ENCODE peak calls at places on chromosomes 12 and 14, in eight cellular contexts. One of them, this sample, is unnamed.

GRCh38 chr12:112096667-112097066 is 11.9 kb downstream of the NAA25 start:
- DNase-seq in progenitor cell of endocrine pancreas: no peak
- DNase-seq in upper lobe of right lung: no peak
- DNase-seq in fibroblast of lung: peak
- DNase-seq in tibial artery: no peak
- DNase-seq in left lung: no peak
- DNase-seq in IMR-90: peak
- DNase-seq in transverse colon: no peak
- DNase-seq in this sample: no peak

GRCh38 chr12:89817501-89818226 is 109.0 kb upstream of the ATP2B1 start:
- DNase-seq in progenitor cell of endocrine pancreas: no peak
- DNase-seq in upper lobe of right lung: no peak
- DNase-seq in fibroblast of lung: no peak
- DNase-seq in tibial artery: no peak
- DNase-seq in left lung: no peak
- DNase-seq in IMR-90: peak
- DNase-seq in transverse colon: no peak
- DNase-seq in this sample: no peak

GRCh38 chr14:100119251-100119650 is 40.2 kb downstream of the DEGS2 start:
- DNase-seq in progenitor cell of endocrine pancreas: no peak
- DNase-seq in upper lobe of right lung: no peak
- DNase-seq in fibroblast of lung: no peak
- DNase-seq in tibial artery: no peak
- DNase-seq in left lung: no peak
- DNase-seq in IMR-90: no peak
- DNase-seq in transverse colon: no peak
- DNase-seq in this sample: no peak

GRCh38 chr14:72810201-72810600 is 83.7 kb downstream of the DPF3 start:
- DNase-seq in progenitor cell of endocrine pancreas: no peak
- DNase-seq in upper lobe of right lung: no peak
- DNase-seq in fibroblast of lung: no peak
- DNase-seq in tibial artery: no peak
- DNase-seq in left lung: no peak
- DNase-seq in IMR-90: no peak
- DNase-seq in transverse colon: no peak
- DNase-seq in this sample: no peak

GRCh38 chr12:117042171-117042809 is 56.9 kb downstream of the TESC start:
- DNase-seq in progenitor cell of endocrine pancreas: no peak
- DNase-seq in upper lobe of right lung: no peak
- DNase-seq in fibroblast of lung: peak
- DNase-seq in tibial artery: no peak
- DNase-seq in left lung: no peak
- DNase-seq in IMR-90: peak
- DNase-seq in transverse colon: no peak
- DNase-seq in this sample: no peak

GRCh38 chr14:89750909-89751502 is 203.5 kb downstream of the EFCAB11 start:
- DNase-seq in progenitor cell of endocrine pancreas: no peak
- DNase-seq in upper lobe of right lung: no peak
- DNase-seq in fibroblast of lung: no peak
- DNase-seq in tibial artery: no peak
- DNase-seq in left lung: no peak
- DNase-seq in IMR-90: no peak
- DNase-seq in transverse colon: no peak
- DNase-seq in this sample: no peak

GRCh38 chr14:40386433-40386832 is 954.2 kb upstream of the FBXO33 start:
- DNase-seq in progenitor cell of endocrine pancreas: no peak
- DNase-seq in upper lobe of right lung: no peak
- DNase-seq in fibroblast of lung: no peak
- DNase-seq in tibial artery: no peak
- DNase-seq in left lung: no peak
- DNase-seq in IMR-90: no peak
- DNase-seq in transverse colon: no peak
- DNase-seq in this sample: no peak

GRCh38 chr12:131914179-131914702 is 14.8 kb upstream of the PUS1 start:
- DNase-seq in progenitor cell of endocrine pancreas: no peak
- DNase-seq in upper lobe of right lung: no peak
- DNase-seq in fibroblast of lung: no peak
- DNase-seq in tibial artery: peak
- DNase-seq in left lung: no peak
- DNase-seq in IMR-90: no peak
- DNase-seq in transverse colon: no peak
- DNase-seq in this sample: no peak

GRCh38 chr12:8031872-8032241 is 659 bp upstream of the FOXJ2 start:
- DNase-seq in progenitor cell of endocrine pancreas: no peak
- DNase-seq in upper lobe of right lung: no peak
- DNase-seq in fibroblast of lung: no peak
- DNase-seq in tibial artery: no peak
- DNase-seq in left lung: no peak
- DNase-seq in IMR-90: no peak
- DNase-seq in transverse colon: no peak
- DNase-seq in this sample: no peak

GRCh38 chr12:8030189-8030588 is 2.3 kb upstream of the FOXJ2 start:
- DNase-seq in progenitor cell of endocrine pancreas: no peak
- DNase-seq in upper lobe of right lung: no peak
- DNase-seq in fibroblast of lung: no peak
- DNase-seq in tibial artery: no peak
- DNase-seq in left lung: no peak
- DNase-seq in IMR-90: no peak
- DNase-seq in transverse colon: no peak
- DNase-seq in this sample: no peak

GRCh38 chr12:8034802-8035201 is 2.3 kb downstream of the FOXJ2 start:
- DNase-seq in progenitor cell of endocrine pancreas: no peak
- DNase-seq in upper lobe of right lung: no peak
- DNase-seq in fibroblast of lung: peak
- DNase-seq in tibial artery: no peak
- DNase-seq in left lung: no peak
- DNase-seq in IMR-90: no peak
- DNase-seq in transverse colon: no peak
- DNase-seq in this sample: no peak

GRCh38 chr12:8033153-8034044 is 883 bp downstream of the FOXJ2 start:
- DNase-seq in progenitor cell of endocrine pancreas: no peak
- DNase-seq in upper lobe of right lung: no peak
- DNase-seq in fibroblast of lung: peak
- DNase-seq in tibial artery: peak
- DNase-seq in left lung: peak
- DNase-seq in IMR-90: peak
- DNase-seq in transverse colon: peak
- DNase-seq in this sample: peak

GRCh38 chr12:8032242-8033152 is at the start of gene FOXJ2:
- DNase-seq in progenitor cell of endocrine pancreas: peak
- DNase-seq in upper lobe of right lung: peak
- DNase-seq in fibroblast of lung: peak
- DNase-seq in tibial artery: peak
- DNase-seq in left lung: peak
- DNase-seq in IMR-90: peak
- DNase-seq in transverse colon: peak
- DNase-seq in this sample: peak
- TF ChIP-seq CTCF in progenitor cell of endocrine pancreas: peak
- TF ChIP-seq CTCF in upper lobe of right lung: no peak
- TF ChIP-seq CTCF in fibroblast of lung: no peak
- TF ChIP-seq CTCF in tibial artery: no peak
- TF ChIP-seq CTCF in left lung: no peak
- TF ChIP-seq CTCF in IMR-90: no peak
- TF ChIP-seq CTCF in transverse colon: no peak
- TF ChIP-seq CTCF in this sample: no peak

GRCh38 chr12:120795441-120796178 is 70.0 kb downstream of the ACADS start:
- DNase-seq in progenitor cell of endocrine pancreas: no peak
- DNase-seq in upper lobe of right lung: no peak
- DNase-seq in fibroblast of lung: no peak
- DNase-seq in tibial artery: no peak
- DNase-seq in left lung: no peak
- DNase-seq in IMR-90: no peak
- DNase-seq in transverse colon: no peak
- DNase-seq in this sample: no peak

GRCh38 chr12:120798696-120799095 is 73.1 kb downstream of the ACADS start:
- DNase-seq in progenitor cell of endocrine pancreas: no peak
- DNase-seq in upper lobe of right lung: no peak
- DNase-seq in fibroblast of lung: no peak
- DNase-seq in tibial artery: no peak
- DNase-seq in left lung: no peak
- DNase-seq in IMR-90: no peak
- DNase-seq in transverse colon: no peak
- DNase-seq in this sample: no peak

GRCh38 chr12:120799417-120800045 is 73.9 kb downstream of the ACADS start:
- DNase-seq in progenitor cell of endocrine pancreas: no peak
- DNase-seq in upper lobe of right lung: no peak
- DNase-seq in fibroblast of lung: no peak
- DNase-seq in tibial artery: no peak
- DNase-seq in left lung: no peak
- DNase-seq in IMR-90: no peak
- DNase-seq in transverse colon: no peak
- DNase-seq in this sample: no peak

GRCh38 chr12:120800665-120801064 is 75.0 kb downstream of the ACADS start:
- DNase-seq in progenitor cell of endocrine pancreas: no peak
- DNase-seq in upper lobe of right lung: no peak
- DNase-seq in fibroblast of lung: no peak
- DNase-seq in tibial artery: no peak
- DNase-seq in left lung: no peak
- DNase-seq in IMR-90: no peak
- DNase-seq in transverse colon: no peak
- DNase-seq in this sample: no peak

DNA sequence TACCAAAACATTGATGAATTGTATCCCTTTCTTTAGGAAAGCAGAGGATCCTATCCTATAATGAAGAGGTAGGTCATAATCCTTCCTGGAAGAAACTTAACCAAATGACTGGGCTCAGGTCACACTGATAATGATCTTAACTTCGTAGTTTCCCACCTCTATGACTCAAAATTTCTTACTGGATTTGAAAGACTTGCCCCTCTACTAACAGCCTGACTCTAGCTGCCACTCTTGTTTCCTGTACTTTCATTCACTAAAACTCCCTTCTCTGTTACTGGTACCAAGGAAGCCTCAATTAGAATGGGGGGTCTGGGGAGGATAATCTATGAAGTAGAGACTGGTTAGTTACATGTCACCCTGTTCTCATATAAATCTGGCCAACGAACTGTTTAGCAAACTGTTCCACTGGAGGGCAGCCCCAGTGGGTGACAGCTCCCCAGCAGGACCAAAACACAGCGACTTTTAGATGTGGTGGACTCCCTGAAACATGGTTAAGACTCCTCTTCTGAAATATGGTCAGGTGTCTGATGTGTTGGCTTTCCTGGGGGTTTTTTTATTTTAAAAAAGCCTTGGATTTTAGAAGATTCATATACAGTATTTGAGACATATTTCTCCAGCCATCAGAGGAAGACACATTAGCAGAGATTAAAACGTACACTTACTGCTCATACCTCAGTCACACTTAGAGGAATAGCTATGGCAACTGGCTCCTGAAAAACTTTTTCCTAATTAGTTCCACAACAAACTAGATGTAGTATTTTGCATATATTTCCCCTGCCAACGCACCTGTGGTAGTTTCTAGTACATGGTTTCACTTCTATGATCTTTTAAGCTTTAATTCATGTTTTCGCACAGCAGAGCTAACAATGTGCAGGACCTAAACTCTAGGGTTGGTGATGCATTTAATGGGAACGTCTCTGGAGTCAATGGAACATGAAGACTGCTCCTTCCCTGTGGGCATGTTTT is 72.3 kb downstream of the ACADS start:
- DNase-seq in progenitor cell of endocrine pancreas: no peak
- DNase-seq in upper lobe of right lung: no peak
- DNase-seq in fibroblast of lung: no peak
- DNase-seq in tibial artery: no peak
- DNase-seq in left lung: no peak
- DNase-seq in IMR-90: no peak
- DNase-seq in transverse colon: no peak
- DNase-seq in this sample: no peak
- TF ChIP-seq CTCF in progenitor cell of endocrine pancreas: no peak
- TF ChIP-seq CTCF in upper lobe of right lung: no peak
- TF ChIP-seq CTCF in fibroblast of lung: no peak
- TF ChIP-seq CTCF in tibial artery: no peak
- TF ChIP-seq CTCF in left lung: no peak
- TF ChIP-seq CTCF in IMR-90: no peak
- TF ChIP-seq CTCF in transverse colon: no peak
- TF ChIP-seq CTCF in this sample: no peak

DNA sequence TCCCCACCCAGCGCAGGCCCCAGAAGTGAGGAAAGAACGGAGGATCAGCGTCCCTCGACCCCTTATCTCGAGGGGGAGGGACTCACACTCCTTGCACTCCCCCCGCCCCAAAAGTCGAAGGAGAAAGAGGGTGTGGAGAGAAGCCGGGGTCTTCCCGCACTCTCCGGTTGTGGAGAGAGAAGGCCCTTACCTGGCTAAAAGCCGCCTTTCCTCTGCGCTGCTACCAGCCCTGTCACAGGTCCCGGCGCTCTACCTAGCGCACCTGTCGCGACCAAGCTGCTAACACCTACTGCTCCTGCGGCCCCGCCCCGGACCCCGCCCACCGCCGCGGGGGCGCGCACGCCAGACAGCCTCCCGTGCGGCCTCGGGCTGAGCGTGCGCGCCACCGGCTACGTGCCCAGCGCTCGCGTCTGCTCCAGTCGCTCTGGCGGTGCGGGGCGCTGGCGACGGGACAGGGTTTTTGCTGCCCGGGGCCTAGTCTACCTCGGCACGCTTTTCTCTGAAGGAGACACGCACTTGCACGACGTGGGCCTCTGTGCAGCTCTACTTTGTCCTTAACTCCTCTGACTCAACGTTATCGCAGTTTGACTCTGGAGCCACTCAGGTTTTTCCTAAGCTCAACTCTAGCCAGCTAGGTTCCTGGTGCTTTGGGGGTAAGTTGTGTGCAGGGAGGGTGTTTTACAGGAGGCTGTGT is at the start of gene LIMA1:
- DNase-seq in progenitor cell of endocrine pancreas: peak
- DNase-seq in upper lobe of right lung: peak
- DNase-seq in fibroblast of lung: peak
- DNase-seq in tibial artery: peak
- DNase-seq in left lung: peak
- DNase-seq in IMR-90: peak
- DNase-seq in transverse colon: peak
- DNase-seq in this sample: peak
- TF ChIP-seq CTCF in progenitor cell of endocrine pancreas: no peak
- TF ChIP-seq CTCF in upper lobe of right lung: peak
- TF ChIP-seq CTCF in fibroblast of lung: peak
- TF ChIP-seq CTCF in tibial artery: peak
- TF ChIP-seq CTCF in left lung: no peak
- TF ChIP-seq CTCF in IMR-90: no peak
- TF ChIP-seq CTCF in transverse colon: no peak
- TF ChIP-seq CTCF in this sample: no peak

GRCh38 chr14:57297852-57298251 is 29.1 kb downstream of the AP5M1 start:
- DNase-seq in progenitor cell of endocrine pancreas: no peak
- DNase-seq in upper lobe of right lung: no peak
- DNase-seq in fibroblast of lung: no peak
- DNase-seq in tibial artery: no peak
- DNase-seq in left lung: no peak
- DNase-seq in IMR-90: no peak
- DNase-seq in transverse colon: no peak
- DNase-seq in this sample: no peak

GRCh38 chr14:57291692-57292647 is 23.2 kb downstream of the AP5M1 start:
- DNase-seq in progenitor cell of endocrine pancreas: no peak
- DNase-seq in upper lobe of right lung: no peak
- DNase-seq in fibroblast of lung: no peak
- DNase-seq in tibial artery: no peak
- DNase-seq in left lung: no peak
- DNase-seq in IMR-90: no peak
- DNase-seq in transverse colon: no peak
- DNase-seq in this sample: no peak

GRCh38 chr14:57295261-57295660 is 26.5 kb downstream of the AP5M1 start:
- DNase-seq in progenitor cell of endocrine pancreas: no peak
- DNase-seq in upper lobe of right lung: no peak
- DNase-seq in fibroblast of lung: no peak
- DNase-seq in tibial artery: no peak
- DNase-seq in left lung: no peak
- DNase-seq in IMR-90: no peak
- DNase-seq in transverse colon: no peak
- DNase-seq in this sample: no peak

GRCh38 chr14:57290753-57291152 is 22.0 kb downstream of the AP5M1 start:
- DNase-seq in progenitor cell of endocrine pancreas: no peak
- DNase-seq in upper lobe of right lung: no peak
- DNase-seq in fibroblast of lung: no peak
- DNase-seq in tibial artery: no peak
- DNase-seq in left lung: no peak
- DNase-seq in IMR-90: no peak
- DNase-seq in transverse colon: no peak
- DNase-seq in this sample: no peak

GRCh38 chr14:57293851-57294837 is 25.4 kb downstream of the AP5M1 start:
- DNase-seq in progenitor cell of endocrine pancreas: no peak
- DNase-seq in upper lobe of right lung: no peak
- DNase-seq in fibroblast of lung: peak
- DNase-seq in tibial artery: no peak
- DNase-seq in left lung: no peak
- DNase-seq in IMR-90: peak
- DNase-seq in transverse colon: no peak
- DNase-seq in this sample: no peak
- TF ChIP-seq CTCF in progenitor cell of endocrine pancreas: peak
- TF ChIP-seq CTCF in upper lobe of right lung: peak
- TF ChIP-seq CTCF in fibroblast of lung: peak
- TF ChIP-seq CTCF in tibial artery: no peak
- TF ChIP-seq CTCF in left lung: peak
- TF ChIP-seq CTCF in IMR-90: peak
- TF ChIP-seq CTCF in transverse colon: no peak
- TF ChIP-seq CTCF in this sample: no peak